ENCODE peak calls at places on chromosomes 1 and 21, in ten cellular contexts. H is tibial nerve, G is Peyer's patch, L is IMR-90, R is GM12891, P is A549, D is HepG2, T is NB4, J is erythroblast, C is ovary. Y is an unnamed sample.
A peak's percentile ranks its signal among the peaks of the same experiment; 100 is the strongest.

GRCh38 chr21:43025636-43026180 is 49.9 kb downstream of the CBS start:
- DNase-seq in J (no peak), P (no peak), C (no peak), G (no peak), D (peak; percentile 52), H (no peak), T (no peak), L (peak; percentile 85), R (no peak), Y (no peak)

GRCh38 chr1:212609701-212610574 is 1.4 kb downstream of the ATF3 start:
- DNase-seq in G (no peak), J (peak; percentile 83), H (peak; percentile 25), P (no peak), C (no peak), R (no peak), L (no peak), D (no peak), T (no peak), Y (no peak)

GRCh38 chr21:38806153-38806941 is 618 bp downstream of the ETS2 start:
- DNase-seq in J (peak; percentile 31), L (no peak), D (no peak), C (peak; percentile 73), P (no peak), R (peak; percentile 47), H (no peak), T (peak; percentile 55), G (no peak), Y (no peak)

GRCh38 chr21:45615145-45615711 is 28.3 kb upstream of the PCBP3 start:
- DNase-seq in P (no peak), J (no peak), G (peak; percentile 87), C (no peak), D (peak; percentile 23), T (peak; percentile 22), H (no peak), R (peak; percentile 62), L (peak; percentile 31), Y (no peak)

GRCh38 chr1:208227366-208227765 is 16.8 kb downstream of the PLXNA2 start:
- DNase-seq in G (no peak), R (no peak), C (no peak), H (no peak), T (no peak), P (no peak), L (no peak), D (no peak), J (no peak), Y (no peak)

GRCh38 chr21:16530656-16531055 is 800.9 kb downstream of the USP25 start:
- DNase-seq in P (no peak), H (no peak), R (no peak), T (no peak), J (no peak), C (no peak), L (no peak), D (no peak), G (no peak), Y (no peak)

GRCh38 chr1:111515291-111516007 is 12.0 kb upstream of the ADORA3 start:
- DNase-seq in G (peak; percentile 59), D (no peak), R (no peak), T (peak; percentile 67), J (no peak), C (peak; percentile 69), L (peak; percentile 54), H (no peak), P (no peak), Y (peak; percentile 17)

GRCh38 chr1:109850827-109851226 is 59.8 kb upstream of the CSF1 start:
- DNase-seq in L (peak; percentile 60), C (no peak), T (no peak), P (no peak), H (no peak), G (no peak), J (no peak), D (no peak), R (no peak), Y (no peak)

GRCh38 chr21:34362670-34363069 is 1.1 kb upstream of the KCNE2 start:
- DNase-seq in H (no peak), P (no peak), G (no peak), C (no peak), T (no peak), L (no peak), D (no peak), J (no peak), R (no peak), Y (no peak)

GRCh38 chr21:45550552-45551210 is 8.4 kb upstream of the SLC19A1 start:
- DNase-seq in R (no peak), J (no peak), D (no peak), T (peak; percentile 92), H (no peak), C (peak; percentile 21), P (no peak), G (peak; percentile 84), L (no peak), Y (no peak)

GRCh38 chr1:240107058-240107684 is 15.5 kb downstream of the FMN2 start:
- DNase-seq in L (peak; percentile 88), T (no peak), H (no peak), R (no peak), D (no peak), P (no peak), G (no peak), J (no peak), C (no peak), Y (no peak)

GRCh38 chr1:116128669-116129068 is 17.5 kb downstream of the MAB21L3 start:
- DNase-seq in L (no peak), C (no peak), R (no peak), D (no peak), P (no peak), T (no peak), H (no peak), G (no peak), J (no peak), Y (no peak)

GRCh38 chr1:229024528-229025119 is 246.3 kb upstream of the RAB4A start:
- DNase-seq in D (peak; percentile 59), P (peak; percentile 89), C (peak; percentile 53), T (peak; percentile 86), J (peak; percentile 53), G (no peak), R (no peak), H (peak; percentile 58), L (peak; percentile 90), Y (peak; percentile 77)

GRCh38 chr1:217134857-217135568 is 411.8 kb upstream of the ESRRG start:
- DNase-seq in P (no peak), R (no peak), J (no peak), L (peak; percentile 4), G (no peak), C (no peak), D (no peak), H (no peak), T (no peak), Y (no peak)

GRCh38 chr1:159923203-159924024 is 1.9 kb downstream of the TAGLN2 start:
- DNase-seq in H (peak; percentile 78), D (peak; percentile 50), R (no peak), J (peak; percentile 82), C (peak; percentile 86), G (peak; percentile 88), P (peak; percentile 89), L (peak; percentile 83), T (peak; percentile 89), Y (peak; percentile 92)

GRCh38 chr1:159922499-159923202 is 2.7 kb downstream of the TAGLN2 start:
- DNase-seq in G (peak; percentile 33), J (peak; percentile 59), R (no peak), P (no peak), L (peak; percentile 41), T (no peak), H (no peak), D (no peak), C (peak; percentile 80), Y (no peak)

GRCh38 chr1:159921251-159921650 is 4.1 kb downstream of the TAGLN2 start:
- DNase-seq in D (no peak), T (no peak), G (peak; percentile 56), L (peak; percentile 21), C (no peak), P (no peak), R (no peak), J (peak; percentile 25), H (no peak), Y (no peak)

GRCh38 chr1:159920651-159921050 is 4.7 kb downstream of the TAGLN2 start:
- DNase-seq in C (no peak), D (no peak), P (no peak), T (no peak), J (no peak), R (no peak), G (no peak), H (no peak), L (no peak), Y (no peak)

GRCh38 chr1:159921700-159922498 is 3.4 kb downstream of the TAGLN2 start:
- DNase-seq in L (peak; percentile 34), H (no peak), P (no peak), J (peak; percentile 61), T (no peak), D (no peak), G (peak; percentile 47), R (no peak), C (peak; percentile 58), Y (no peak)
- TF ChIP-seq POLR2A in L (no peak), H (no peak), P (no peak), J (no peak), T (no peak), D (no peak), G (no peak), R (peak; percentile 54), C (no peak), Y (peak; percentile 16)

GRCh38 chr1:6414881-6415280 is 4.8 kb downstream of the HES2 start:
- DNase-seq in T (no peak), R (no peak), G (no peak), P (no peak), J (no peak), D (no peak), C (no peak), L (no peak), H (no peak), Y (no peak)
- TF ChIP-seq POLR2A in T (no peak), R (no peak), G (no peak), P (no peak), J (no peak), D (no peak), C (no peak), L (no peak), H (no peak), Y (no peak)

DNA sequence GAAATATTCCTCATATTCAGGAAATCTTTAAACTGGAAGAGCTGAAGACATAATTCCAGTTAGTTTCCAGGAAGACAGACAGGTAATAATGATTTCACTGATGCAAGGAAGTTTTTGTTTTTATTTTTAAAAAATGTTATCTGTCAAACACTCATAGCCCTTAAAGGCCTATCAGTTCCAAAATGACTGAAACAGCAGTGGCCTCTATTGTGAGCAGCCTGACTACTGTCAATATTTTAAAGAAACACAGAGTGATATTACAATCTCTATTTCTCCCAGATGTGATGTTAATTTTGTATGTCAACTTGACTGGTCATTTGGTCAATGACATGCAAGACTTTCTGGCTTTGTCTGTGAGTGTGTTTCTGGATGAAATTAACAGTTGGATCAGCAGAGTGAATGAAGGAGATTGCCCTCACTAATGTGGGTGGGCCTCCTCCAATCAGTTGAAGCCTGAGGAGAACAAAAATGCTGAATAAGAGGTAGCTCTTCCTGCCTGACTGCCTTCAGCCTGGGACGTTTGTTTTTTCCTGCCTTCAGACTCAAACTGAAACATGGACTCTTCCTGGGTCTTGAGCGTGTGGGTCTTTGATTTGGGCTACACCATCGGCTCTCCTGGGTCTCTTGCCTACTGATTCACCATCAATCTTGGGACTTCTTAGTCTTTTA is 31.3 kb upstream of the SLC30A10 start:
- DNase-seq in P (no peak), G (no peak), J (no peak), D (no peak), R (no peak), H (no peak), L (no peak), C (no peak), T (peak; percentile 9), Y (no peak)
- TF ChIP-seq POLR2A in P (no peak), G (no peak), J (no peak), D (no peak), R (no peak), H (no peak), L (no peak), C (no peak), T (no peak), Y (no peak)

GRCh38 chr1:178724734-178725602 is at the start of gene RALGPS2:
- DNase-seq in T (peak; percentile 84), C (peak; percentile 76), J (peak; percentile 89), H (peak; percentile 21), G (peak; percentile 73), P (peak; percentile 57), R (peak; percentile 45), D (peak; percentile 58), L (peak; percentile 67), Y (peak; percentile 61)
- TF ChIP-seq POLR2A in T (peak; percentile 16), C (peak; percentile 44), J (peak; percentile 54), H (no peak), G (peak; percentile 65), P (peak; percentile 55), R (no peak), D (peak; percentile 66), L (no peak), Y (peak; percentile 31)